ENCODE peak calls at places on chromosomes 7 and 10, in four cellular contexts. Q is cardiac muscle cell, S is stomach, Z is A673. U is an unnamed sample.
A peak's percentile ranks its signal among the peaks of the same experiment; 100 is the strongest.

GRCh38 chr10:26438534-26439269 is 561 bp downstream of the APBB1IP start:
- DNase-seq in Q (peak; percentile 1), S (no peak), Z (no peak), U (no peak)

GRCh38 chr7:139829654-139830130 is 628 bp downstream of the TBXAS1 start:
- DNase-seq in Q (no peak), S (no peak), Z (peak; percentile 6), U (no peak)

GRCh38 chr7:118104812-118105441 is 79.0 kb upstream of the LSM8 start:
- DNase-seq in Q (peak; percentile 27), S (no peak), Z (peak; percentile 68), U (no peak)

GRCh38 chr10:79383974-79384606 is 36.8 kb downstream of the PPIF start:
- DNase-seq in Q (no peak), S (no peak), Z (no peak), U (no peak)

GRCh38 chr7:102806613-102807012 is 57.8 kb downstream of the FAM185A start:
- DNase-seq in Q (no peak), S (no peak), Z (no peak), U (no peak)

GRCh38 chr7:36416251-36416650 is 26.6 kb downstream of the ANLN start:
- DNase-seq in Q (no peak), S (no peak), Z (no peak), U (no peak)

GRCh38 chr7:20152511-20152910 is 64.7 kb downstream of the MACC1 start:
- DNase-seq in Q (no peak), S (no peak), Z (no peak), U (no peak)

GRCh38 chr10:13685885-13686284 is 99.1 kb downstream of the PRPF18 start:
- DNase-seq in Q (no peak), S (no peak), Z (no peak), U (no peak)

GRCh38 chr7:54792383-54792782 is 33.4 kb upstream of the SEC61G start:
- DNase-seq in Q (no peak), S (no peak), Z (no peak), U (no peak)

GRCh38 chr10:30629653-30630052 is at the start of gene LYZL2:
- DNase-seq in Q (no peak), S (no peak), Z (no peak), U (no peak)

GRCh38 chr10:126315471-126316177 is 72.7 kb downstream of the ADAM12 start:
- DNase-seq in Q (no peak), S (no peak), Z (no peak), U (no peak)

GRCh38 chr10:33005322-33006282 is 47.6 kb upstream of the ITGB1 start:
- DNase-seq in Q (peak; percentile 62), S (peak; percentile 77), Z (peak; percentile 85), U (peak; percentile 82)

GRCh38 chr10:130745251-130745650 is 566.3 kb downstream of the TCERG1L start:
- DNase-seq in Q (no peak), S (no peak), Z (no peak), U (no peak)

GRCh38 chr10:127715782-127716378 is 21.1 kb upstream of the FOXI2 start:
- DNase-seq in Q (peak; percentile 37), S (no peak), Z (peak; percentile 54), U (no peak)

GRCh38 chr10:672139-672538 is 17.3 kb downstream of the DIP2C start:
- DNase-seq in Q (no peak), S (no peak), Z (no peak), U (no peak)

GRCh38 chr10:120644549-120645410 is 187.8 kb downstream of the PLPP4 start:
- DNase-seq in Q (no peak), S (no peak), Z (no peak), U (no peak)

GRCh38 chr10:11515596-11516418 is 95.6 kb downstream of the USP6NL start:
- DNase-seq in Q (peak; percentile 66), S (peak; percentile 56), Z (peak; percentile 80), U (peak; percentile 55)

GRCh38 chr7:135232720-135233119 is 918 bp upstream of the STRA8 start:
- DNase-seq in Q (no peak), S (no peak), Z (no peak), U (no peak)

DNA sequence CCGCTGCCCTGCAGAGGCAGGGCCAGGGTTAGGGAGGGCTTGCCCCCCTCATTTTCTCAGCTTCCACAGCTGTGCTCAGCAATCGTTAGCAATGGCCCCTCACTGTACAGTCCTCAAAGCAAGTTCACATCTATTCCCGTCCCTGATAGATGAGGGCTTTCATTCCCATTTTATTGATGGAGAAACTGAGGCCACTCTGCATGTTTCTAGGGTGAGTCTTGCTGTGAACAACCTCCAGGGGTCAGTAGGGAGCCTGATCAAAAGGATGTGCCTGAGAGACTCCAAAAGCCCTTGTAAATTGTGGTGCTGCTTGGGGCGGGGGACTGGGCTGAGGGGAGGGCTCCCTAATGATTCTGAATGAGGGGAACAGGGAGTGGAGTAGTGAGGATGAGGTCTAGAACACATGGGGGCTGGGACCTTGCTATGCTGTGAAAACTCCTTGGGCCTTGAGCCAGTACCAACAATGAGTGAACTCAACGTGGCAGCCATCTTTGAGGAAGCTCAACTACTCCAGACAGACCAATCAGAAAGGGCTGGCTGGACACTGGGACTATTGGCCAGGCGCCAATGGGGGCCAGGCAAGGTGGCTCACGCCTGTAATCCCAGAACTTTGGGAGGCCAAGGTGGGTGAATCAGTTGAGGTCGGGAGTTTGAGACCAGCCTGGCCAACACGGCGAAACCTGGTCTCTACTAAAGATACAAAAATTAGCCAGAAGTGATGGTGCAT is 6.7 kb upstream of the GRIFIN start:
- DNase-seq in Q (no peak), S (no peak), Z (no peak), U (no peak)
- TF ChIP-seq CTCF in Q (no peak), S (no peak), Z (peak; percentile 25), U (no peak)

GRCh38 chr10:62580396-62580795 is 206.2 kb downstream of the ZNF365 start:
- DNase-seq in Q (no peak), S (no peak), Z (no peak), U (no peak)

GRCh38 chr10:62582804-62583208 is 208.6 kb downstream of the ZNF365 start:
- DNase-seq in Q (no peak), S (peak; percentile 30), Z (peak; percentile 85), U (peak; percentile 45)

GRCh38 chr10:62584216-62584615 is 210.0 kb downstream of the ZNF365 start:
- DNase-seq in Q (no peak), S (no peak), Z (no peak), U (no peak)

GRCh38 chr10:62581351-62581750 is 207.2 kb downstream of the ZNF365 start:
- DNase-seq in Q (no peak), S (no peak), Z (no peak), U (no peak)

DNA sequence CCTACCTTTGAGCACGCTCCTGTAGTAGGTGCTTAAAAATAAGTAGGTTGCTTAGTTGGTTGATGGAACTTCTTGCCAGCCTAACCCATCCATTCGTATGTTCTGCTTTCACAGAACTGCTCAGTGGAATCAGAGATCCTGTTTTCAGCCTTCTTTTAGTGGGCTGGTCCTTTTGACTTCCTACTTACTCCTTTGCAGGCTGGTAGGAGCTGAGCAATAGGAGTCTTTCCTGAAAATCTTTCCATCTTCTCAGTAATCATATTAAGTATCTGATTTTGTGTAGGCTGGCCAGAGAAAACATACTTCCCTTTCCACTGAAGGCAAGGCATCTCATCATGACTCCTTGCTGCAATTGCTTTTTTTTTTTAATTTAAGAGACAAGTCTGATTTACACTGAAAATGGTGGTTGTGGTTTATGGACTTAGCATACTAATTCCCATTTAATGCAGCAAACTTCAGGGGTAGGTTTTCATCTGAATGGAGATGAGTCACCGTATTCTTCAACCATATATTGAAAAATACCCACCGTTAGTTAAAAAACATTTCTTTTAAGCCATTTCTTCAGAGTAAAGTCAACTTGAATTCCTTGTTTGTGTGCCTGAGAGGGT is 208.0 kb downstream of the ZNF365 start:
- DNase-seq in Q (no peak), S (no peak), Z (peak; percentile 74), U (no peak)
- H3K4me1 ChIP-seq in Q (no peaks in the 10 kb centered on the region), S (peaks cover 3% of the 10 kb centered on the region), Z (peaks cover 18% of the 10 kb centered on the region), U (no peaks in the 10 kb centered on the region)

GRCh38 chr10:7817984-7818294 is 366 bp upstream of the TAF3 start:
- DNase-seq in Q (no peak), S (no peak), Z (no peak), U (no peak)

GRCh38 chr10:7819126-7819470 is 793 bp downstream of the TAF3 start:
- DNase-seq in Q (peak; percentile 67), S (peak; percentile 51), Z (peak; percentile 48), U (peak; percentile 53)

GRCh38 chr10:7813481-7813880 is 4.8 kb upstream of the TAF3 start:
- DNase-seq in Q (no peak), S (no peak), Z (no peak), U (no peak)

GRCh38 chr10:7817576-7817975 is 729 bp upstream of the TAF3 start:
- DNase-seq in Q (no peak), S (no peak), Z (no peak), U (no peak)

DNA sequence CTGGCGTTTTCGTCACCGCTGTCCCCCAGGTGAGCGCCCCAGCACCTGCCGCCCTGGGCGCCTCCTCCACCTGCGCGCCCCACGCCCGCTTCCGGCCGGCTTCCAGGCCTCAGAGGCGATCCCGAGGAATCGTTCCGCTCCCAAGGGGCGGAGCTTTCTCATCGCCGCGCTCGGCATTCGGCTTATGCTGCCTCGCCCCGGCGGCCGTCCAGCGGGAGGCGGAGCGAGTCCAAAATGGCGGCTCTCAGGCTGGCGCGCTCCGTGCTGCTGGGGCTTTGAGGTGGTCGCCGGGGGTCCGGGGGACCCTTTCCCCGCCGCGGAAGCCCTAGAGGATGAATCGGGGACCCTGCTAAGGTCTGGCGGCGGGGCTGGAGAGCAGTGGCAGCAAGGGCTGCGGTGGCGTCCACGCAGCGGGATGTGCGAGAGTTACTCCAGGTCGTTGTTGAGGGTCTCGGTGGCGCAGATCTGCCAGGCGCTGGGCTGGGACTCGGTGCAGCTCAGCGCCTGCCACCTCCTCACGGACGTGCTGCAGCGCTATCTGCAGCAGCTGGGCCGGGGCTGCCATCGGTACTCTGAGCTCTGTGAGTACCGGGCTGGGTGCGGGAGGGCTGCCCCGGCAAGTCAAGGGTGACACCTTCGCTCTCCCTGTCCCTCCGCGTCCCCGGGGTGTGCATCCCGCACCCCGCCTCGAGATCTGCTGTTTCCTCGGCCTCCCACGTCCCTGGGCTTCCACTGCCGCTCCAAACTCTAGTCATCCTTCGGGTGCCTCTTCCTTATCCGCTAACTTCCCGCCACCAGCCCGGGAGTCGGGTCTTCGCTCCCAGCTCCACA is at the start of gene TAF3:
- DNase-seq in Q (peak; percentile 97), S (peak; percentile 95), Z (peak; percentile 96), U (peak; percentile 94)
- H3K4me3 ChIP-seq in Q (peak within 1 kb of the TSS; percentile 57), S (peak within 1 kb of the TSS; percentile 100), Z (peak within 1 kb of the TSS; percentile 92), U (peak within 1 kb of the TSS; percentile 97)

GRCh38 chr10:97138174-97138573 is 47.6 kb downstream of the SLIT1 start:
- DNase-seq in Q (no peak), S (no peak), Z (no peak), U (no peak)
- TF ChIP-seq CTCF in Q (no peak), S (no peak), Z (peak; percentile 31), U (no peak)

DNA sequence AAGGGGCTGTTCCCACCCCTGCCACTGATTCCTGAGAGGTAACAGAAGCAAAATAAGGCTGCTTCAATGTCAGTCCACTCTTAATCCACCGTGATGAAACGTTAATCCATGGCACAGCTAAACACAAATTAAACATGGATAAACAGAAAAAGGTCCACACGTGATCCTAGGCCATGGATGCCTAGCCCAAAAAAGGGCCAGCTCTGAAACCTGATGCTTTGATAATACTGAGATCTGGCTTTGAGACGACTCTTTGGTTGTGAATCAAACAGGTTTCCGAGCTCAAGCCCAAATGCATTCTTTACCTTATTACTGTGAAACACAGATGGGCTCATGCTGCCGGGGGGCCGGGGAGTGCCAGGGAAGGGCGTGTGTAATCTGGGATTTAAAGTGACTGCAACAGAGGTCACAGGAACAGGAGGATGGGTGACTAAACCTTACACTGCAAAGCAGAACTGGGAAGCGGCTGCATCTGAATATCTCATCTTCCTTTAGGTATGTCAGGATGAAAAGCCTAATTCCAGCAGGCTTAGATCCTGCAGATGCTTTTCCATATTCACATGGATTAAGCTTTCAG is 86.5 kb downstream of the ZRANB1 start:
- DNase-seq in Q (no peak), S (no peak), Z (no peak), U (no peak)
- H3K4me1 ChIP-seq in Q (peaks cover 17% of the 10 kb centered on the region), S (peaks cover 86% of the 10 kb centered on the region), Z (peaks cover 38% of the 10 kb centered on the region), U (peaks cover 43% of the 10 kb centered on the region)

U was measured in body of pancreas.